ENCODE peak calls at places on chromosomes 7 and 10, in six cellular contexts. One of them, this sample, is unnamed.
A peak's percentile ranks its signal among the peaks of the same experiment; 100 is the strongest.

GRCh38 chr7:70997275-70997674 is 134.7 kb upstream of the GALNT17 start:
- DNase-seq in aorta: no peak
- DNase-seq in transverse colon: no peak
- DNase-seq in choroid plexus epithelial cell: no peak
- DNase-seq in breast epithelium: no peak
- DNase-seq in OCI-LY7: no peak
- DNase-seq in this sample: no peak

GRCh38 chr7:134477954-134478353 is 19.1 kb upstream of the AKR1B1 start:
- DNase-seq in transverse colon: no peak
- DNase-seq in OCI-LY7: no peak
- DNase-seq in breast epithelium: no peak
- DNase-seq in aorta: no peak
- DNase-seq in choroid plexus epithelial cell: peak; percentile 66
- DNase-seq in this sample: no peak

GRCh38 chr7:98678215-98678614 is 61.1 kb downstream of the NPTX2 start:
- DNase-seq in aorta: no peak
- DNase-seq in breast epithelium: no peak
- DNase-seq in choroid plexus epithelial cell: no peak
- DNase-seq in transverse colon: no peak
- DNase-seq in OCI-LY7: no peak
- DNase-seq in this sample: no peak

GRCh38 chr10:71868192-71868697 is 17.2 kb upstream of the PSAP start:
- DNase-seq in OCI-LY7: peak; percentile 39
- DNase-seq in transverse colon: peak; percentile 68
- DNase-seq in choroid plexus epithelial cell: peak; percentile 91
- DNase-seq in aorta: peak; percentile 85
- DNase-seq in breast epithelium: no peak
- DNase-seq in this sample: peak; percentile 38

GRCh38 chr10:69639291-69640195 is 9.5 kb downstream of the FAM241B start:
- DNase-seq in breast epithelium: peak; percentile 56
- DNase-seq in aorta: peak; percentile 74
- DNase-seq in transverse colon: peak; percentile 65
- DNase-seq in OCI-LY7: peak; percentile 69
- DNase-seq in choroid plexus epithelial cell: peak; percentile 82
- DNase-seq in this sample: peak; percentile 53

GRCh38 chr7:1046722-1047679 is 2.7 kb downstream of the GPR146 start:
- DNase-seq in transverse colon: peak; percentile 59
- DNase-seq in aorta: no peak
- DNase-seq in breast epithelium: no peak
- DNase-seq in OCI-LY7: no peak
- DNase-seq in choroid plexus epithelial cell: no peak
- DNase-seq in this sample: no peak

GRCh38 chr7:155363852-155364600 is 66.3 kb downstream of the INSIG1 start:
- DNase-seq in OCI-LY7: peak; percentile 48
- DNase-seq in choroid plexus epithelial cell: no peak
- DNase-seq in breast epithelium: no peak
- DNase-seq in transverse colon: no peak
- DNase-seq in aorta: peak; percentile 17
- DNase-seq in this sample: no peak

GRCh38 chr7:650339-651031 is 76.0 kb upstream of the DNAAF5 start:
- DNase-seq in aorta: no peak
- DNase-seq in OCI-LY7: no peak
- DNase-seq in choroid plexus epithelial cell: no peak
- DNase-seq in transverse colon: no peak
- DNase-seq in breast epithelium: no peak
- DNase-seq in this sample: no peak

GRCh38 chr7:94855589-94855988 is 51.8 kb upstream of the PPP1R9A start:
- DNase-seq in transverse colon: no peak
- DNase-seq in OCI-LY7: no peak
- DNase-seq in aorta: no peak
- DNase-seq in choroid plexus epithelial cell: no peak
- DNase-seq in breast epithelium: no peak
- DNase-seq in this sample: no peak

GRCh38 chr7:158428131-158428841 is 159.3 kb downstream of the PTPRN2 start:
- DNase-seq in OCI-LY7: no peak
- DNase-seq in aorta: no peak
- DNase-seq in transverse colon: no peak
- DNase-seq in choroid plexus epithelial cell: no peak
- DNase-seq in breast epithelium: no peak
- DNase-seq in this sample: no peak

GRCh38 chr10:61793760-61794713 is 107.5 kb upstream of the ARID5B start:
- DNase-seq in OCI-LY7: no peak
- DNase-seq in aorta: no peak
- DNase-seq in transverse colon: no peak
- DNase-seq in choroid plexus epithelial cell: peak; percentile 48
- DNase-seq in breast epithelium: no peak
- DNase-seq in this sample: no peak

GRCh38 chr7:140719711-140720110 is 23.2 kb downstream of the NDUFB2 start:
- DNase-seq in breast epithelium: no peak
- DNase-seq in transverse colon: no peak
- DNase-seq in OCI-LY7: no peak
- DNase-seq in aorta: no peak
- DNase-seq in choroid plexus epithelial cell: peak; percentile 50
- DNase-seq in this sample: no peak

GRCh38 chr10:82206831-82207230 is 331.8 kb downstream of the NRG3 start:
- DNase-seq in aorta: no peak
- DNase-seq in choroid plexus epithelial cell: peak; percentile 18
- DNase-seq in OCI-LY7: no peak
- DNase-seq in breast epithelium: no peak
- DNase-seq in transverse colon: no peak
- DNase-seq in this sample: no peak

GRCh38 chr10:52814506-52814905 is 41.9 kb upstream of the MBL2 start:
- DNase-seq in breast epithelium: no peak
- DNase-seq in transverse colon: no peak
- DNase-seq in choroid plexus epithelial cell: no peak
- DNase-seq in aorta: no peak
- DNase-seq in OCI-LY7: peak; percentile 84
- DNase-seq in this sample: no peak

GRCh38 chr7:89334785-89335184 is 539.2 kb upstream of the TEX47 start:
- DNase-seq in transverse colon: no peak
- DNase-seq in choroid plexus epithelial cell: no peak
- DNase-seq in OCI-LY7: no peak
- DNase-seq in aorta: no peak
- DNase-seq in breast epithelium: no peak
- DNase-seq in this sample: no peak

GRCh38 chr7:14682910-14683465 is 219.6 kb downstream of the DGKB start:
- DNase-seq in OCI-LY7: no peak
- DNase-seq in transverse colon: no peak
- DNase-seq in breast epithelium: no peak
- DNase-seq in choroid plexus epithelial cell: no peak
- DNase-seq in aorta: no peak
- DNase-seq in this sample: no peak

GRCh38 chr7:59986-60675 is 132.2 kb upstream of the FAM20C start:
- DNase-seq in aorta: peak; percentile 40
- DNase-seq in transverse colon: peak; percentile 2
- DNase-seq in OCI-LY7: no peak
- DNase-seq in breast epithelium: peak; percentile 35
- DNase-seq in choroid plexus epithelial cell: no peak
- DNase-seq in this sample: no peak

GRCh38 chr7:80681272-80681885 is 42.9 kb downstream of the CD36 start:
- DNase-seq in breast epithelium: no peak
- DNase-seq in transverse colon: no peak
- DNase-seq in choroid plexus epithelial cell: peak; percentile 72
- DNase-seq in aorta: no peak
- DNase-seq in OCI-LY7: no peak
- DNase-seq in this sample: no peak

GRCh38 chr10:33900591-33900990 is 566.1 kb upstream of the NRP1 start:
- DNase-seq in choroid plexus epithelial cell: peak; percentile 75
- DNase-seq in transverse colon: no peak
- DNase-seq in aorta: no peak
- DNase-seq in OCI-LY7: no peak
- DNase-seq in breast epithelium: no peak
- DNase-seq in this sample: no peak

GRCh38 chr10:31004611-31005193 is 27.0 kb downstream of the ZNF438 start:
- DNase-seq in OCI-LY7: no peak
- DNase-seq in aorta: no peak
- DNase-seq in transverse colon: no peak
- DNase-seq in choroid plexus epithelial cell: peak; percentile 82
- DNase-seq in breast epithelium: no peak
- DNase-seq in this sample: no peak

GRCh38 chr10:63474488-63474887 is 8.7 kb upstream of the JMJD1C start:
- DNase-seq in breast epithelium: no peak
- DNase-seq in OCI-LY7: no peak
- DNase-seq in choroid plexus epithelial cell: no peak
- DNase-seq in aorta: no peak
- DNase-seq in transverse colon: no peak
- DNase-seq in this sample: no peak

GRCh38 chr7:88929719-88930118 is 134.2 kb upstream of the TEX47 start:
- DNase-seq in choroid plexus epithelial cell: no peak
- DNase-seq in breast epithelium: no peak
- DNase-seq in OCI-LY7: no peak
- DNase-seq in aorta: no peak
- DNase-seq in transverse colon: no peak
- DNase-seq in this sample: no peak

GRCh38 chr10:61136151-61136550 is 192.2 kb upstream of the RHOBTB1 start:
- DNase-seq in breast epithelium: no peak
- DNase-seq in choroid plexus epithelial cell: peak; percentile 36
- DNase-seq in aorta: no peak
- DNase-seq in transverse colon: no peak
- DNase-seq in OCI-LY7: no peak
- DNase-seq in this sample: no peak

GRCh38 chr10:71077796-71078453 is 134.4 kb upstream of the UNC5B start:
- DNase-seq in choroid plexus epithelial cell: no peak
- DNase-seq in aorta: no peak
- DNase-seq in OCI-LY7: no peak
- DNase-seq in transverse colon: peak; percentile 3
- DNase-seq in breast epithelium: peak; percentile 15
- DNase-seq in this sample: no peak

GRCh38 chr7:157139142-157140117 is 704 bp downstream of the UBE3C start:
- DNase-seq in choroid plexus epithelial cell: peak; percentile 26
- DNase-seq in aorta: peak; percentile 70
- DNase-seq in OCI-LY7: peak; percentile 77
- DNase-seq in transverse colon: peak; percentile 64
- DNase-seq in breast epithelium: no peak
- DNase-seq in this sample: no peak

GRCh38 chr10:1232164-1232911 is 176.2 kb downstream of the WDR37 start:
- DNase-seq in breast epithelium: no peak
- DNase-seq in choroid plexus epithelial cell: no peak
- DNase-seq in aorta: no peak
- DNase-seq in OCI-LY7: no peak
- DNase-seq in transverse colon: no peak
- DNase-seq in this sample: no peak

GRCh38 chr10:122553341-122553740 is 7.2 kb upstream of the DMBT1 start:
- DNase-seq in aorta: no peak
- DNase-seq in transverse colon: no peak
- DNase-seq in breast epithelium: no peak
- DNase-seq in choroid plexus epithelial cell: peak; percentile 17
- DNase-seq in OCI-LY7: no peak
- DNase-seq in this sample: no peak

GRCh38 chr10:15168781-15169554 is 475 bp upstream of the NMT2 start:
- DNase-seq in transverse colon: peak; percentile 98
- DNase-seq in choroid plexus epithelial cell: peak; percentile 98
- DNase-seq in OCI-LY7: peak; percentile 93
- DNase-seq in breast epithelium: peak; percentile 99
- DNase-seq in aorta: peak; percentile 97
- DNase-seq in this sample: peak; percentile 96
- H3K4me3 ChIP-seq in transverse colon: no peak overlapping the region
- H3K4me3 ChIP-seq in choroid plexus epithelial cell: peak overlapping the region; percentile 21
- H3K4me3 ChIP-seq in OCI-LY7: peak overlapping the region; percentile 51
- H3K4me3 ChIP-seq in breast epithelium: no peak overlapping the region
- H3K4me3 ChIP-seq in aorta: no peak overlapping the region
- H3K4me3 ChIP-seq in this sample: peak overlapping the region; percentile 29

DNA sequence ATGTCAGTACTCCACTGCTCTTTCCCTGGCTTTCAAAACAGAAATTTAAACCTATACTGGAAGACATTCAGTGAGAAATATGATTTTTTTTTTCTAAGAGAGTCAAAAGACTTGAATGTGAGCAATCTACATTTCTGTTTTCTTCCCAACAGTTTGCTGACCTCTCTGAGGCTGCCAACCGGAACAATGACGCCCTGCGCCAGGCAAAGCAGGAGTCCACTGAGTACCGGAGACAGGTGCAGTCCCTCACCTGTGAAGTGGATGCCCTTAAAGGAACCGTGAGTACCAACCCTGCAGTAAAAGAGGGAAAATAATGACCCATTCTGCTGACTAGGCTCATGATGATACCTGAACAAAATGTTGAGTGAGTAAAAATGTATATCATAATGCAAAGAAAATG is 6.5 kb downstream of the VIM start:
- DNase-seq in breast epithelium: no peak
- DNase-seq in transverse colon: no peak
- DNase-seq in choroid plexus epithelial cell: no peak
- DNase-seq in OCI-LY7: no peak
- DNase-seq in aorta: no peak
- DNase-seq in this sample: no peak
- H3K4me3 ChIP-seq in breast epithelium: peak overlapping the region; percentile 97
- H3K4me3 ChIP-seq in transverse colon: no peak overlapping the region
- H3K4me3 ChIP-seq in choroid plexus epithelial cell: peak overlapping the region; percentile 12
- H3K4me3 ChIP-seq in OCI-LY7: no peak overlapping the region
- H3K4me3 ChIP-seq in aorta: peak overlapping the region; percentile 96
- H3K4me3 ChIP-seq in this sample: peak overlapping the region; percentile 95

GRCh38 chr7:29587195-29587808 is 23.7 kb downstream of the PRR15 start:
- DNase-seq in choroid plexus epithelial cell: no peak
- DNase-seq in OCI-LY7: no peak
- DNase-seq in transverse colon: no peak
- DNase-seq in breast epithelium: no peak
- DNase-seq in aorta: no peak
- DNase-seq in this sample: no peak

GRCh38 chr7:29593458-29593857 is 29.8 kb downstream of the PRR15 start:
- DNase-seq in OCI-LY7: no peak
- DNase-seq in transverse colon: no peak
- DNase-seq in choroid plexus epithelial cell: no peak
- DNase-seq in aorta: no peak
- DNase-seq in breast epithelium: no peak
- DNase-seq in this sample: no peak

GRCh38 chr7:29592866-29593265 is 29.2 kb downstream of the PRR15 start:
- DNase-seq in OCI-LY7: no peak
- DNase-seq in aorta: no peak
- DNase-seq in transverse colon: no peak
- DNase-seq in choroid plexus epithelial cell: no peak
- DNase-seq in breast epithelium: no peak
- DNase-seq in this sample: no peak

GRCh38 chr7:29588900-29589696 is 25.5 kb downstream of the PRR15 start:
- DNase-seq in choroid plexus epithelial cell: peak; percentile 54
- DNase-seq in transverse colon: peak; percentile 53
- DNase-seq in breast epithelium: no peak
- DNase-seq in OCI-LY7: peak; percentile 52
- DNase-seq in aorta: no peak
- DNase-seq in this sample: no peak

DNA sequence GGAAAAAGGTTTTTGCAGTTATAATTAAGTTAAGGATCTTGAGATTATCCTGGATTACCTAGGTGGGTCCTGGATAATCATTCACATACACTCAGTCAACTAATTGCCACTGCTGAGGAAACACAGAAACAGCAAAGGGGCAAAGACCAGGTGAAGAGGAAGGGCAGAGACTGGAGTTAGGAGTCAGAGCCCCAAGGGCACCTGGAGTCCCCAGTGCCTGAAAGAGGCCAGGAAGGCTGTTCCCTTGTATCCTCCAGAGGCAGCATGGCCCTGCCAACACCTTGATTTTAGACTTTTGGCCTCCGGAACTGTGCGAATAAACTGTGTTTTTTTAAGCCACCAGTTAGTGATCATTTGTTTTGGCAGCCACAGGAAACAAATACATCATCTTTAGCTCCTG is 24.6 kb downstream of the PRR15 start:
- DNase-seq in OCI-LY7: no peak
- DNase-seq in transverse colon: peak; percentile 59
- DNase-seq in aorta: no peak
- DNase-seq in breast epithelium: no peak
- DNase-seq in choroid plexus epithelial cell: no peak
- DNase-seq in this sample: no peak
- H3K4me3 ChIP-seq in OCI-LY7: no peak overlapping the region
- H3K4me3 ChIP-seq in transverse colon: no peak overlapping the region
- H3K4me3 ChIP-seq in aorta: no peak overlapping the region
- H3K4me3 ChIP-seq in breast epithelium: no peak overlapping the region
- H3K4me3 ChIP-seq in choroid plexus epithelial cell: no peak overlapping the region
- H3K4me3 ChIP-seq in this sample: no peak overlapping the region

GRCh38 chr10:88386878-88387773 is 196.0 kb downstream of the RNLS start:
- DNase-seq in transverse colon: peak; percentile 40
- DNase-seq in OCI-LY7: peak; percentile 91
- DNase-seq in choroid plexus epithelial cell: peak; percentile 98
- DNase-seq in aorta: no peak
- DNase-seq in breast epithelium: no peak
- DNase-seq in this sample: no peak
- H3K4me3 ChIP-seq in transverse colon: no peak overlapping the region
- H3K4me3 ChIP-seq in OCI-LY7: peak overlapping the region; percentile 65
- H3K4me3 ChIP-seq in choroid plexus epithelial cell: peak overlapping the region; percentile 26
- H3K4me3 ChIP-seq in aorta: peak overlapping the region; percentile 31
- H3K4me3 ChIP-seq in breast epithelium: no peak overlapping the region
- H3K4me3 ChIP-seq in this sample: peak overlapping the region; percentile 32

This sample was measured in tibial nerve.